ENCODE peak calls at places on chromosomes 3 and 15, in nine cellular contexts. Z is tibial artery, X is RWPE1, E is CD14-positive monocyte, D is DND-41, O is BJ, G is PC-3, S is GM12865, J is fibroblast of pulmonary artery. L is an unnamed sample.
A peak's percentile ranks its signal among the peaks of the same experiment; 100 is the strongest.

GRCh38 chr3:187717572-187717971 is 15.2 kb upstream of the RTP2 start:
- DNase-seq in Z (no peak), X (no peak), E (no peak), D (no peak), O (no peak), G (no peak), S (no peak), J (no peak), L (no peak)

GRCh38 chr3:48636149-48636548 is 888 bp upstream of the SLC26A6 start:
- DNase-seq in Z (no peak), X (no peak), E (no peak), D (no peak), O (no peak), G (no peak), S (no peak), J (no peak), L (no peak)

GRCh38 chr15:52423852-52424251 is 104.8 kb downstream of the MYO5A start:
- DNase-seq in Z (no peak), X (no peak), E (no peak), D (no peak), O (no peak), G (no peak), S (no peak), J (peak; percentile 11), L (no peak)

GRCh38 chr3:62186967-62187366 is 186.4 kb downstream of the FEZF2 start:
- DNase-seq in Z (no peak), X (no peak), E (no peak), D (no peak), O (no peak), G (peak; percentile 29), S (peak; percentile 15), J (peak; percentile 57), L (no peak)

GRCh38 chr3:81195483-81195882 is 566.0 kb downstream of the GBE1 start:
- DNase-seq in Z (no peak), X (no peak), E (no peak), D (no peak), O (no peak), G (peak; percentile 6), S (no peak), J (peak; percentile 15), L (no peak)

GRCh38 chr15:52785672-52786406 is 4.3 kb downstream of the ONECUT1 start:
- DNase-seq in Z (no peak), X (no peak), E (no peak), D (no peak), O (no peak), G (no peak), S (no peak), J (no peak), L (no peak)

GRCh38 chr3:194632983-194633348 is 253 bp downstream of the TMEM44 start:
- DNase-seq in Z (no peak), X (peak; percentile 34), E (no peak), D (no peak), O (no peak), G (no peak), S (no peak), J (no peak), L (no peak)

GRCh38 chr15:71202712-71203111 is 87.4 kb downstream of the THSD4 start:
- DNase-seq in Z (no peak), X (no peak), E (no peak), D (no peak), O (no peak), G (no peak), S (no peak), J (no peak), L (no peak)

GRCh38 chr3:188937389-188937788 is 234.4 kb upstream of the TPRG1 start:
- DNase-seq in Z (no peak), X (no peak), E (no peak), D (no peak), O (no peak), G (no peak), S (no peak), J (peak; percentile 58), L (no peak)

GRCh38 chr15:98648654-98649537 is 557 bp downstream of the IGF1R start:
- DNase-seq in Z (no peak), X (no peak), E (no peak), D (peak; percentile 47), O (no peak), G (peak; percentile 26), S (peak; percentile 74), J (peak; percentile 55), L (peak; percentile 57)

GRCh38 chr3:51500632-51501131 is 867 bp upstream of the DCAF1 start:
- DNase-seq in Z (no peak), X (no peak), E (no peak), D (peak; percentile 31), O (no peak), G (no peak), S (no peak), J (no peak), L (no peak)

GRCh38 chr3:22010997-22011396 is 260.0 kb upstream of the ZNF385D start:
- DNase-seq in Z (no peak), X (no peak), E (no peak), D (no peak), O (no peak), G (no peak), S (no peak), J (no peak), L (no peak)

GRCh38 chr15:44738340-44738984 is 2.1 kb downstream of the TRIM69 start:
- DNase-seq in Z (no peak), X (peak; percentile 51), E (no peak), D (no peak), O (peak; percentile 12), G (peak; percentile 87), S (peak; percentile 65), J (peak; percentile 82), L (no peak)
- TF ChIP-seq CTCF in Z (peak; percentile 69), X (peak; percentile 85), E (peak; percentile 79), D (peak; percentile 77), O (peak; percentile 70), G (peak; percentile 94), S (peak; percentile 52), J (peak; percentile 76), L (no peak)

GRCh38 chr15:33960160-33960559 is 8.1 kb upstream of the CHRM5 start:
- DNase-seq in Z (no peak), X (no peak), E (no peak), D (no peak), O (no peak), G (no peak), S (no peak), J (peak; percentile 26), L (no peak)
- TF ChIP-seq CTCF in Z (no peak), X (no peak), E (no peak), D (no peak), O (no peak), G (no peak), S (no peak), J (no peak), L (no peak)

GRCh38 chr3:46395210-46395661 is 11.6 kb downstream of the CCR5AS start:
- DNase-seq in Z (no peak), X (no peak), E (no peak), D (peak; percentile 28), O (no peak), G (no peak), S (no peak), J (peak; percentile 92), L (no peak)
- TF ChIP-seq CTCF in Z (no peak), X (no peak), E (no peak), D (peak; percentile 49), O (no peak), G (peak; percentile 40), S (peak; percentile 26), J (peak; percentile 7), L (no peak)

GRCh38 chr3:1269808-1270207 is 177.0 kb downstream of the CNTN6 start:
- DNase-seq in Z (no peak), X (no peak), E (no peak), D (no peak), O (no peak), G (no peak), S (no peak), J (no peak), L (no peak)

GRCh38 chr3:1272541-1273265 is 179.9 kb downstream of the CNTN6 start:
- DNase-seq in Z (no peak), X (no peak), E (no peak), D (no peak), O (no peak), G (no peak), S (no peak), J (no peak), L (no peak)

GRCh38 chr3:1275495-1275894 is 182.7 kb downstream of the CNTN6 start:
- DNase-seq in Z (no peak), X (no peak), E (no peak), D (no peak), O (no peak), G (no peak), S (peak; percentile 24), J (no peak), L (peak; percentile 7)
- TF ChIP-seq CTCF in Z (no peak), X (no peak), E (no peak), D (peak; percentile 33), O (no peak), G (peak; percentile 25), S (peak; percentile 33), J (peak; percentile 14), L (no peak)

GRCh38 chr3:9732080-9732752 is 681 bp downstream of the BRPF1 start:
- DNase-seq in Z (no peak), X (peak; percentile 20), E (no peak), D (peak; percentile 71), O (no peak), G (no peak), S (peak; percentile 52), J (no peak), L (peak; percentile 12)

GRCh38 chr3:9730747-9731205 is 759 bp upstream of the BRPF1 start:
- DNase-seq in Z (no peak), X (no peak), E (no peak), D (no peak), O (no peak), G (no peak), S (no peak), J (peak; percentile 38), L (no peak)

GRCh38 chr3:9732753-9733115 is 1.2 kb downstream of the BRPF1 start:
- DNase-seq in Z (no peak), X (peak; percentile 21), E (no peak), D (no peak), O (no peak), G (no peak), S (no peak), J (no peak), L (no peak)

GRCh38 chr3:9729419-9729818 is 2.1 kb upstream of the BRPF1 start:
- DNase-seq in Z (no peak), X (no peak), E (no peak), D (no peak), O (no peak), G (no peak), S (no peak), J (no peak), L (no peak)

GRCh38 chr3:9731206-9732079 is at the start of gene BRPF1:
- DNase-seq in Z (peak; percentile 100), X (peak; percentile 98), E (peak; percentile 100), D (peak; percentile 100), O (peak; percentile 94), G (peak; percentile 98), S (peak; percentile 100), J (peak; percentile 99), L (peak; percentile 98)
- TF ChIP-seq CTCF in Z (peak; percentile 17), X (no peak), E (no peak), D (peak; percentile 21), O (peak; percentile 39), G (no peak), S (no peak), J (no peak), L (no peak)